ENCODE peak calls at places on chromosomes 5 and 9, in eight cellular contexts. One of them, this sample, is unnamed.

GRCh38 chr5:149485655-149486615 is 65.3 kb downstream of the CSNK1A1 start:
- DNase-seq in GM23338: no peak
- DNase-seq in AG09309: peak
- DNase-seq in neural progenitor cell: no peak
- DNase-seq in body of pancreas: peak
- DNase-seq in CD8-positive, alpha-beta T cell: no peak
- DNase-seq in psoas muscle: peak
- DNase-seq in K562: peak
- DNase-seq in this sample: peak

GRCh38 chr5:42811591-42812392 is at the start of gene SELENOP:
- DNase-seq in body of pancreas: peak
- DNase-seq in AG09309: no peak
- DNase-seq in psoas muscle: peak
- DNase-seq in GM23338: peak
- DNase-seq in K562: peak
- DNase-seq in neural progenitor cell: peak
- DNase-seq in CD8-positive, alpha-beta T cell: no peak
- DNase-seq in this sample: peak

GRCh38 chr9:78351816-78352215 is 54.9 kb downstream of the PSAT1 start:
- DNase-seq in psoas muscle: no peak
- DNase-seq in neural progenitor cell: no peak
- DNase-seq in GM23338: no peak
- DNase-seq in CD8-positive, alpha-beta T cell: no peak
- DNase-seq in body of pancreas: no peak
- DNase-seq in K562: no peak
- DNase-seq in AG09309: no peak
- DNase-seq in this sample: no peak

GRCh38 chr9:104074876-104075275 is 19.2 kb upstream of the SMC2 start:
- DNase-seq in K562: no peak
- DNase-seq in body of pancreas: no peak
- DNase-seq in neural progenitor cell: no peak
- DNase-seq in CD8-positive, alpha-beta T cell: no peak
- DNase-seq in GM23338: no peak
- DNase-seq in psoas muscle: no peak
- DNase-seq in AG09309: peak
- DNase-seq in this sample: peak

GRCh38 chr9:118630931-118631595 is 738.2 kb downstream of the BRINP1 start:
- DNase-seq in neural progenitor cell: no peak
- DNase-seq in AG09309: no peak
- DNase-seq in psoas muscle: no peak
- DNase-seq in body of pancreas: no peak
- DNase-seq in K562: no peak
- DNase-seq in CD8-positive, alpha-beta T cell: no peak
- DNase-seq in GM23338: no peak
- DNase-seq in this sample: no peak

GRCh38 chr5:95730730-95731570 is at the start of gene RHOBTB3:
- DNase-seq in K562: peak
- DNase-seq in CD8-positive, alpha-beta T cell: peak
- DNase-seq in body of pancreas: peak
- DNase-seq in AG09309: peak
- DNase-seq in neural progenitor cell: peak
- DNase-seq in GM23338: peak
- DNase-seq in psoas muscle: peak
- DNase-seq in this sample: no peak

GRCh38 chr5:43560128-43560527 is 3.3 kb upstream of the PAIP1 start:
- DNase-seq in K562: no peak
- DNase-seq in CD8-positive, alpha-beta T cell: no peak
- DNase-seq in AG09309: no peak
- DNase-seq in body of pancreas: no peak
- DNase-seq in psoas muscle: no peak
- DNase-seq in neural progenitor cell: no peak
- DNase-seq in GM23338: no peak
- DNase-seq in this sample: no peak

GRCh38 chr5:114634517-114634916 is 272.6 kb downstream of the KCNN2 start:
- DNase-seq in body of pancreas: no peak
- DNase-seq in psoas muscle: no peak
- DNase-seq in CD8-positive, alpha-beta T cell: no peak
- DNase-seq in K562: no peak
- DNase-seq in AG09309: no peak
- DNase-seq in neural progenitor cell: no peak
- DNase-seq in GM23338: no peak
- DNase-seq in this sample: no peak

GRCh38 chr5:157116483-157116954 is 7.7 kb upstream of the HAVCR2 start:
- DNase-seq in CD8-positive, alpha-beta T cell: no peak
- DNase-seq in psoas muscle: no peak
- DNase-seq in K562: no peak
- DNase-seq in neural progenitor cell: no peak
- DNase-seq in AG09309: no peak
- DNase-seq in body of pancreas: no peak
- DNase-seq in GM23338: no peak
- DNase-seq in this sample: no peak

DNA sequence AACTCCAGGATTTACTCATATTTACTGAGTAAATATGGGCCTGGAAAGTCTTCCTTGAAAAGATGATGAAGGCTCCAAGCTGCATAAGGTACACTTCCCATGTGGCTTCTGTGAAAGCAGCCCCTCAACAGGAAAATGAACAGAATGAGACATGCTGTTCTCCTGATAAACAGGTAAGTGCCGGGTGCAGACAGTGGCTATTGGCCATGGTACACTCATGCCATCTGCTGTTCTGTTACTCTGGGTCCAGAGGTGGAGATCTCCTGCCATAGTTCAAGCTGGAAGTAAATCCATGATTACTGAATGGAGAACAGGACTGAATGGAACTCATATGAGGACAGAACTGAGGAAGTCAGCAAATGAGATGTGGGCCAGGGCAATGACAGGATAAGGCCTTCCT is 103.6 kb downstream of the SLIT3 start:
- DNase-seq in CD8-positive, alpha-beta T cell: no peak
- DNase-seq in psoas muscle: no peak
- DNase-seq in body of pancreas: peak
- DNase-seq in AG09309: no peak
- DNase-seq in neural progenitor cell: no peak
- DNase-seq in GM23338: no peak
- DNase-seq in K562: no peak
- DNase-seq in this sample: no peak
- TF ChIP-seq CTCF in CD8-positive, alpha-beta T cell: no peak
- TF ChIP-seq CTCF in psoas muscle: no peak
- TF ChIP-seq CTCF in body of pancreas: peak
- TF ChIP-seq CTCF in AG09309: no peak
- TF ChIP-seq CTCF in neural progenitor cell: peak
- TF ChIP-seq CTCF in GM23338: peak
- TF ChIP-seq CTCF in K562: no peak
- TF ChIP-seq CTCF in this sample: peak

DNA sequence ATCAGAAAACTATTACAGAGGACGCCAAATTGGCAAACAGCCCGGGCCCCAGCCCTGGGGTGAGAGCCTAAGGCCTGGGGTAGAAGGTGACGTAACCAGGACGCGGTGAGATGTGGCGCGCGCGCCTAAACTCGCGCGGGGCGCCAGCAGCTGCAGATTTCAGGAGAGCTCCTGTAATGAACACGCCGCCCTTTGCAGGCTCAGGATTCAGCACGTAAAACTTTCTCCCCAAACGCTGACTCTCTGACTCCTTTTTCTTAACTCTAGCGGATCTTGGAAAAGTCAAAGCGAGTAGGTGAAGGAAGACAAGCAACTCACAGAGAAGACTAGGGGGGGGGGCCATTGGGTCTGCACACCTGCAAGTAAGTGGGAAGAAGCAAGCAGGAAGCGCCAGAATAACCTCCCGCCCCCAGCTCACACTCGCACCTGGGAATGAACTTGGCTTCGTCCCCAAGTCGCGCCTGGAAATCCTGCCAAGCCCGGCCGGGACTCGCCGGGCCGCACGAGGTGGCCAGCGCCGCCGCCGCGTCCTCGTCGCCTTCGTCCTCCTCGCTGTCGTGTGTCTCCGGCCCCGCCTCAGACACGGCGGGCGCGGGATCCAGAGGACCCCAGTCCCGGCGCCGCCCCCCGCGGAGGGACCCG is 810 bp downstream of the RASEF start:
- DNase-seq in GM23338: peak
- DNase-seq in AG09309: no peak
- DNase-seq in K562: no peak
- DNase-seq in CD8-positive, alpha-beta T cell: no peak
- DNase-seq in neural progenitor cell: peak
- DNase-seq in body of pancreas: peak
- DNase-seq in psoas muscle: no peak
- DNase-seq in this sample: no peak
- H3K4me3 ChIP-seq in GM23338: peak
- H3K4me3 ChIP-seq in AG09309: peak
- H3K4me3 ChIP-seq in K562: no peak
- H3K4me3 ChIP-seq in CD8-positive, alpha-beta T cell: no peak
- H3K4me3 ChIP-seq in neural progenitor cell: peak
- H3K4me3 ChIP-seq in body of pancreas: peak
- H3K4me3 ChIP-seq in psoas muscle: peak
- H3K4me3 ChIP-seq in this sample: peak

GRCh38 chr9:88378317-88378716 is 9.9 kb upstream of the SPIN1 start:
- DNase-seq in GM23338: peak
- DNase-seq in psoas muscle: no peak
- DNase-seq in AG09309: no peak
- DNase-seq in CD8-positive, alpha-beta T cell: no peak
- DNase-seq in neural progenitor cell: no peak
- DNase-seq in body of pancreas: no peak
- DNase-seq in K562: no peak
- DNase-seq in this sample: no peak
- TF ChIP-seq CTCF in GM23338: peak
- TF ChIP-seq CTCF in psoas muscle: no peak
- TF ChIP-seq CTCF in AG09309: no peak
- TF ChIP-seq CTCF in CD8-positive, alpha-beta T cell: no peak
- TF ChIP-seq CTCF in neural progenitor cell: no peak
- TF ChIP-seq CTCF in body of pancreas: no peak
- TF ChIP-seq CTCF in K562: no peak
- TF ChIP-seq CTCF in this sample: peak

DNA sequence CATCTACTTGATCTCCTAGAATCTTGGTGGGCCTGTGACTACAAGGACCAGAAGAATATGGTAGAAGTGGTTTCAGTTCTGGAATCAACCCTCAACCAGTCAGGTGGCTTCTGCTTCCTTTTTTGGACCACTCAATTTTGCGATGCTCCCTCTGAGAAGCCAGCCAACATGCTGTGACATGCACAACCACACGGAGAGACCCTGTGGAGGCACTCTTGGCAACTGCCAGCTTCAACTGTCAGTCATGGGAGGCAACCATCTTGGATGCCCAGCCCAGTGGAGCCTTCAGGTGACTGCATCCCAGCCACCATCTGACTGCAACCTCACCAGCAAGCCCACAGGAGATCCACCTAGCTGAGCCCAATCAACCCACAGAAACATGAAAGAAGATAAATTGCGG is 137.3 kb downstream of the FAM114A2 start:
- DNase-seq in AG09309: no peak
- DNase-seq in psoas muscle: no peak
- DNase-seq in neural progenitor cell: no peak
- DNase-seq in K562: no peak
- DNase-seq in CD8-positive, alpha-beta T cell: no peak
- DNase-seq in body of pancreas: no peak
- DNase-seq in GM23338: no peak
- DNase-seq in this sample: no peak
- H3K4me3 ChIP-seq in AG09309: no peak
- H3K4me3 ChIP-seq in psoas muscle: no peak
- H3K4me3 ChIP-seq in neural progenitor cell: no peak
- H3K4me3 ChIP-seq in K562: no peak
- H3K4me3 ChIP-seq in CD8-positive, alpha-beta T cell: no peak
- H3K4me3 ChIP-seq in body of pancreas: no peak
- H3K4me3 ChIP-seq in GM23338: no peak
- H3K4me3 ChIP-seq in this sample: no peak

DNA sequence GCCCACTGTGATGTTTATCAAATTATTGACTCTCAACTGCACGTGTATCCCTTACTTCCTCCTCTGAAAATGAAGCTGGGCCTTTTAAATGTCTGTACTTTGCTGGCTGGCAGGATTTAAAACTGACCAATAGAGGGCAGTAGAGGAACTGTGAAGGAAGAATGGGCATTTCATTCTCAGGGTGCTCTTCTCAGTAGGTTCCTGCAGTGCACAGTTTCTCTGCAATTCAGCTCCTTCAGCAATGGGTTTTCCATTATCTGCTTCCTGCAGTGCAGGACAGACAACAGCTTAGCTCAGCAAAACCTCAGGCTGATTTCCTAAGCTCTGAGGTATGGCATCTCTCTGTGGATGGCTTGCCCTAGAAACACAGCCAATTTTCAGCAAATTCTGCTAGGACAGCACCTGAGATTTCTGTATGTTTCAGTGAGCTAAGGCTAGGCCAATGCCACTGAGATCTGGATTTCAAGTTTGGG is 298.4 kb upstream of the PRDM9 start:
- DNase-seq in AG09309: no peak
- DNase-seq in K562: peak
- DNase-seq in body of pancreas: no peak
- DNase-seq in CD8-positive, alpha-beta T cell: no peak
- DNase-seq in neural progenitor cell: peak
- DNase-seq in psoas muscle: no peak
- DNase-seq in GM23338: peak
- DNase-seq in this sample: peak
- TF ChIP-seq CTCF in AG09309: peak
- TF ChIP-seq CTCF in K562: peak
- TF ChIP-seq CTCF in body of pancreas: peak
- TF ChIP-seq CTCF in CD8-positive, alpha-beta T cell: no peak
- TF ChIP-seq CTCF in neural progenitor cell: peak
- TF ChIP-seq CTCF in psoas muscle: peak
- TF ChIP-seq CTCF in GM23338: peak
- TF ChIP-seq CTCF in this sample: peak

GRCh38 chr9:122865300-122865699 is 36.9 kb upstream of the PDCL start:
- DNase-seq in GM23338: no peak
- DNase-seq in body of pancreas: no peak
- DNase-seq in AG09309: no peak
- DNase-seq in K562: no peak
- DNase-seq in psoas muscle: no peak
- DNase-seq in neural progenitor cell: no peak
- DNase-seq in CD8-positive, alpha-beta T cell: no peak
- DNase-seq in this sample: no peak
- H3K4me3 ChIP-seq in GM23338: no peak
- H3K4me3 ChIP-seq in body of pancreas: no peak
- H3K4me3 ChIP-seq in AG09309: no peak
- H3K4me3 ChIP-seq in K562: no peak
- H3K4me3 ChIP-seq in psoas muscle: no peak
- H3K4me3 ChIP-seq in neural progenitor cell: no peak
- H3K4me3 ChIP-seq in CD8-positive, alpha-beta T cell: no peak
- H3K4me3 ChIP-seq in this sample: no peak

GRCh38 chr9:109584205-109584604 is 86.1 kb upstream of the PTPN3 start:
- DNase-seq in psoas muscle: no peak
- DNase-seq in neural progenitor cell: no peak
- DNase-seq in body of pancreas: no peak
- DNase-seq in K562: no peak
- DNase-seq in GM23338: peak
- DNase-seq in AG09309: no peak
- DNase-seq in CD8-positive, alpha-beta T cell: no peak
- DNase-seq in this sample: no peak
- TF ChIP-seq CTCF in psoas muscle: no peak
- TF ChIP-seq CTCF in neural progenitor cell: no peak
- TF ChIP-seq CTCF in body of pancreas: no peak
- TF ChIP-seq CTCF in K562: no peak
- TF ChIP-seq CTCF in GM23338: no peak
- TF ChIP-seq CTCF in AG09309: no peak
- TF ChIP-seq CTCF in CD8-positive, alpha-beta T cell: no peak
- TF ChIP-seq CTCF in this sample: peak